ENCODE peak calls at places on chromosomes 16 and 17, in six cellular contexts. One of them, this sample, is unnamed.

GRCh38 chr16:25210758-25211157 is 6.0 kb upstream of the AQP8 start:
- DNase-seq in effector CD4-positive, alpha-beta T cell: no peak
- DNase-seq in RPMI8226: no peak
- DNase-seq in upper lobe of right lung: no peak
- DNase-seq in kidney epithelial cell: peak
- DNase-seq in mucosa of gallbladder: no peak
- DNase-seq in this sample: no peak

GRCh38 chr17:55852734-55853133 is 101.9 kb downstream of the PCTP start:
- DNase-seq in mucosa of gallbladder: no peak
- DNase-seq in effector CD4-positive, alpha-beta T cell: no peak
- DNase-seq in upper lobe of right lung: no peak
- DNase-seq in kidney epithelial cell: no peak
- DNase-seq in RPMI8226: peak
- DNase-seq in this sample: no peak

GRCh38 chr17:75396781-75397180 is 8.7 kb downstream of the GRB2 start:
- DNase-seq in kidney epithelial cell: no peak
- DNase-seq in effector CD4-positive, alpha-beta T cell: no peak
- DNase-seq in upper lobe of right lung: no peak
- DNase-seq in mucosa of gallbladder: no peak
- DNase-seq in RPMI8226: no peak
- DNase-seq in this sample: no peak

GRCh38 chr17:3033248-3033640 is 30.2 kb downstream of the OR1D5 start:
- DNase-seq in kidney epithelial cell: no peak
- DNase-seq in mucosa of gallbladder: no peak
- DNase-seq in RPMI8226: no peak
- DNase-seq in effector CD4-positive, alpha-beta T cell: no peak
- DNase-seq in upper lobe of right lung: peak
- DNase-seq in this sample: peak

GRCh38 chr17:64781394-64781793 is 119.3 kb upstream of the SMURF2 start:
- DNase-seq in upper lobe of right lung: peak
- DNase-seq in effector CD4-positive, alpha-beta T cell: peak
- DNase-seq in kidney epithelial cell: no peak
- DNase-seq in RPMI8226: peak
- DNase-seq in mucosa of gallbladder: peak
- DNase-seq in this sample: peak

GRCh38 chr17:27218719-27219488 is 75.0 kb upstream of the WSB1 start:
- DNase-seq in upper lobe of right lung: no peak
- DNase-seq in RPMI8226: peak
- DNase-seq in effector CD4-positive, alpha-beta T cell: no peak
- DNase-seq in kidney epithelial cell: no peak
- DNase-seq in mucosa of gallbladder: no peak
- DNase-seq in this sample: no peak

GRCh38 chr16:2205967-2206313 is 686 bp downstream of the MLST8 start:
- DNase-seq in upper lobe of right lung: no peak
- DNase-seq in kidney epithelial cell: no peak
- DNase-seq in mucosa of gallbladder: no peak
- DNase-seq in RPMI8226: no peak
- DNase-seq in effector CD4-positive, alpha-beta T cell: no peak
- DNase-seq in this sample: peak

GRCh38 chr16:4990415-4990814 is 32.3 kb downstream of the SEC14L5 start:
- DNase-seq in mucosa of gallbladder: no peak
- DNase-seq in upper lobe of right lung: peak
- DNase-seq in RPMI8226: no peak
- DNase-seq in kidney epithelial cell: no peak
- DNase-seq in effector CD4-positive, alpha-beta T cell: no peak
- DNase-seq in this sample: peak

GRCh38 chr16:89717310-89718197 is 3.1 kb downstream of the VPS9D1 start:
- DNase-seq in mucosa of gallbladder: no peak
- DNase-seq in RPMI8226: no peak
- DNase-seq in upper lobe of right lung: no peak
- DNase-seq in kidney epithelial cell: no peak
- DNase-seq in effector CD4-positive, alpha-beta T cell: no peak
- DNase-seq in this sample: no peak

GRCh38 chr16:81493755-81494433 is 49.3 kb downstream of the CMIP start:
- DNase-seq in mucosa of gallbladder: peak
- DNase-seq in kidney epithelial cell: peak
- DNase-seq in upper lobe of right lung: no peak
- DNase-seq in RPMI8226: no peak
- DNase-seq in effector CD4-positive, alpha-beta T cell: peak
- DNase-seq in this sample: no peak

GRCh38 chr17:33968350-33969044 is 286.6 kb upstream of the CCL2 start:
- DNase-seq in kidney epithelial cell: no peak
- DNase-seq in mucosa of gallbladder: no peak
- DNase-seq in RPMI8226: peak
- DNase-seq in effector CD4-positive, alpha-beta T cell: no peak
- DNase-seq in upper lobe of right lung: no peak
- DNase-seq in this sample: no peak

GRCh38 chr16:75044800-75045361 is 46.1 kb downstream of the ZNRF1 start:
- DNase-seq in RPMI8226: no peak
- DNase-seq in kidney epithelial cell: no peak
- DNase-seq in mucosa of gallbladder: no peak
- DNase-seq in effector CD4-positive, alpha-beta T cell: no peak
- DNase-seq in upper lobe of right lung: peak
- DNase-seq in this sample: peak

GRCh38 chr17:6020376-6021010 is 49.7 kb upstream of the WSCD1 start:
- DNase-seq in kidney epithelial cell: no peak
- DNase-seq in upper lobe of right lung: no peak
- DNase-seq in mucosa of gallbladder: no peak
- DNase-seq in effector CD4-positive, alpha-beta T cell: no peak
- DNase-seq in RPMI8226: no peak
- DNase-seq in this sample: no peak

GRCh38 chr16:85136213-85136704 is 24.0 kb upstream of the CIBAR2 start:
- DNase-seq in kidney epithelial cell: no peak
- DNase-seq in mucosa of gallbladder: peak
- DNase-seq in upper lobe of right lung: peak
- DNase-seq in effector CD4-positive, alpha-beta T cell: no peak
- DNase-seq in RPMI8226: peak
- DNase-seq in this sample: peak

GRCh38 chr17:65041518-65041917 is 15.0 kb downstream of the GNA13 start:
- DNase-seq in effector CD4-positive, alpha-beta T cell: no peak
- DNase-seq in kidney epithelial cell: no peak
- DNase-seq in RPMI8226: no peak
- DNase-seq in mucosa of gallbladder: no peak
- DNase-seq in upper lobe of right lung: no peak
- DNase-seq in this sample: no peak

GRCh38 chr16:61862756-61863155 is 173.5 kb downstream of the CDH8 start:
- DNase-seq in kidney epithelial cell: no peak
- DNase-seq in upper lobe of right lung: no peak
- DNase-seq in effector CD4-positive, alpha-beta T cell: no peak
- DNase-seq in RPMI8226: no peak
- DNase-seq in mucosa of gallbladder: no peak
- DNase-seq in this sample: no peak

GRCh38 chr16:49698931-49699715 is 156.8 kb downstream of the ZNF423 start:
- DNase-seq in mucosa of gallbladder: no peak
- DNase-seq in RPMI8226: no peak
- DNase-seq in kidney epithelial cell: no peak
- DNase-seq in effector CD4-positive, alpha-beta T cell: no peak
- DNase-seq in upper lobe of right lung: no peak
- DNase-seq in this sample: no peak

GRCh38 chr16:88533945-88534641 is 36.1 kb upstream of the ZC3H18 start:
- DNase-seq in RPMI8226: peak
- DNase-seq in mucosa of gallbladder: peak
- DNase-seq in kidney epithelial cell: no peak
- DNase-seq in upper lobe of right lung: peak
- DNase-seq in effector CD4-positive, alpha-beta T cell: peak
- DNase-seq in this sample: peak

GRCh38 chr17:44968225-44969143 is at the start of gene C1QL1:
- DNase-seq in RPMI8226: peak
- DNase-seq in mucosa of gallbladder: peak
- DNase-seq in kidney epithelial cell: no peak
- DNase-seq in effector CD4-positive, alpha-beta T cell: peak
- DNase-seq in upper lobe of right lung: peak
- DNase-seq in this sample: peak

GRCh38 chr16:84932691-84933090 is 78.6 kb downstream of the ZDHHC7 start:
- DNase-seq in effector CD4-positive, alpha-beta T cell: no peak
- DNase-seq in mucosa of gallbladder: no peak
- DNase-seq in upper lobe of right lung: no peak
- DNase-seq in RPMI8226: no peak
- DNase-seq in kidney epithelial cell: no peak
- DNase-seq in this sample: no peak

GRCh38 chr17:20987511-20987910 is 55.3 kb downstream of the USP22 start:
- DNase-seq in kidney epithelial cell: no peak
- DNase-seq in effector CD4-positive, alpha-beta T cell: no peak
- DNase-seq in upper lobe of right lung: no peak
- DNase-seq in RPMI8226: no peak
- DNase-seq in mucosa of gallbladder: no peak
- DNase-seq in this sample: no peak

GRCh38 chr17:35890774-35891155 is 10.6 kb upstream of the CCL5 start:
- DNase-seq in kidney epithelial cell: no peak
- DNase-seq in effector CD4-positive, alpha-beta T cell: peak
- DNase-seq in RPMI8226: no peak
- DNase-seq in mucosa of gallbladder: peak
- DNase-seq in upper lobe of right lung: no peak
- DNase-seq in this sample: no peak

GRCh38 chr16:57626420-57627170 is 1.8 kb upstream of the ADGRG1 start:
- DNase-seq in mucosa of gallbladder: no peak
- DNase-seq in effector CD4-positive, alpha-beta T cell: no peak
- DNase-seq in kidney epithelial cell: no peak
- DNase-seq in RPMI8226: no peak
- DNase-seq in upper lobe of right lung: no peak
- DNase-seq in this sample: no peak

GRCh38 chr17:2959371-2960130 is 103.9 kb downstream of the OR1D5 start:
- DNase-seq in mucosa of gallbladder: no peak
- DNase-seq in effector CD4-positive, alpha-beta T cell: no peak
- DNase-seq in RPMI8226: no peak
- DNase-seq in upper lobe of right lung: peak
- DNase-seq in kidney epithelial cell: no peak
- DNase-seq in this sample: no peak

GRCh38 chr16:8962393-8963009 is 1.2 kb downstream of the USP7 start:
- DNase-seq in upper lobe of right lung: peak
- DNase-seq in kidney epithelial cell: no peak
- DNase-seq in mucosa of gallbladder: no peak
- DNase-seq in RPMI8226: peak
- DNase-seq in effector CD4-positive, alpha-beta T cell: peak
- DNase-seq in this sample: no peak

GRCh38 chr17:8066841-8067775 is 20.4 kb downstream of the ALOX12B start:
- DNase-seq in mucosa of gallbladder: no peak
- DNase-seq in upper lobe of right lung: peak
- DNase-seq in kidney epithelial cell: no peak
- DNase-seq in RPMI8226: no peak
- DNase-seq in effector CD4-positive, alpha-beta T cell: no peak
- DNase-seq in this sample: peak

GRCh38 chr16:14324581-14324980 is 253.5 kb downstream of the MRTFB start:
- DNase-seq in RPMI8226: no peak
- DNase-seq in effector CD4-positive, alpha-beta T cell: no peak
- DNase-seq in mucosa of gallbladder: no peak
- DNase-seq in kidney epithelial cell: no peak
- DNase-seq in upper lobe of right lung: no peak
- DNase-seq in this sample: no peak

GRCh38 chr17:14225153-14226004 is 11.3 kb downstream of the CDRT15 start:
- DNase-seq in kidney epithelial cell: no peak
- DNase-seq in mucosa of gallbladder: no peak
- DNase-seq in effector CD4-positive, alpha-beta T cell: no peak
- DNase-seq in RPMI8226: no peak
- DNase-seq in upper lobe of right lung: no peak
- DNase-seq in this sample: no peak

GRCh38 chr16:47069841-47070584 is 73.7 kb downstream of the NETO2 start:
- DNase-seq in upper lobe of right lung: peak
- DNase-seq in mucosa of gallbladder: no peak
- DNase-seq in kidney epithelial cell: no peak
- DNase-seq in RPMI8226: no peak
- DNase-seq in effector CD4-positive, alpha-beta T cell: no peak
- DNase-seq in this sample: no peak

GRCh38 chr16:89246903-89247733 is 29.6 kb downstream of the ZNF778 start:
- DNase-seq in upper lobe of right lung: peak
- DNase-seq in RPMI8226: peak
- DNase-seq in kidney epithelial cell: no peak
- DNase-seq in mucosa of gallbladder: peak
- DNase-seq in effector CD4-positive, alpha-beta T cell: peak
- DNase-seq in this sample: peak

GRCh38 chr17:40339068-40339699 is 25.4 kb downstream of the GJD3 start:
- DNase-seq in kidney epithelial cell: no peak
- DNase-seq in RPMI8226: no peak
- DNase-seq in effector CD4-positive, alpha-beta T cell: no peak
- DNase-seq in upper lobe of right lung: no peak
- DNase-seq in mucosa of gallbladder: no peak
- DNase-seq in this sample: no peak